ENCODE peak calls at places on chromosomes 6 and 20, in nine cellular contexts. One of them, this sample, is unnamed.

GRCh38 chr6:2116496-2116895 is 128.9 kb downstream of the GMDS start:
- DNase-seq in GM12891: no peak
- DNase-seq in Peyer's patch: no peak
- DNase-seq in adrenal gland: no peak
- DNase-seq in A549: no peak
- DNase-seq in heart left ventricle: no peak
- DNase-seq in transverse colon: no peak
- DNase-seq in tibial nerve: no peak
- DNase-seq in upper lobe of left lung: no peak
- DNase-seq in this sample: no peak

GRCh38 chr6:118725944-118726343 is 74.6 kb upstream of the CEP85L start:
- DNase-seq in GM12891: no peak
- DNase-seq in Peyer's patch: no peak
- DNase-seq in adrenal gland: peak; percentile 42
- DNase-seq in A549: no peak
- DNase-seq in heart left ventricle: no peak
- DNase-seq in transverse colon: no peak
- DNase-seq in tibial nerve: no peak
- DNase-seq in upper lobe of left lung: peak; percentile 50
- DNase-seq in this sample: no peak

GRCh38 chr20:24648481-24648880 is 179.1 kb downstream of the SYNDIG1 start:
- DNase-seq in GM12891: no peak
- DNase-seq in Peyer's patch: peak; percentile 8
- DNase-seq in adrenal gland: no peak
- DNase-seq in A549: no peak
- DNase-seq in heart left ventricle: peak; percentile 37
- DNase-seq in transverse colon: no peak
- DNase-seq in tibial nerve: no peak
- DNase-seq in upper lobe of left lung: no peak
- DNase-seq in this sample: no peak

GRCh38 chr6:35663001-35663400 is 25.7 kb downstream of the FKBP5 start:
- DNase-seq in GM12891: no peak
- DNase-seq in Peyer's patch: no peak
- DNase-seq in adrenal gland: no peak
- DNase-seq in A549: no peak
- DNase-seq in heart left ventricle: no peak
- DNase-seq in transverse colon: no peak
- DNase-seq in tibial nerve: no peak
- DNase-seq in upper lobe of left lung: no peak
- DNase-seq in this sample: no peak

GRCh38 chr6:15489563-15489962 is 173.3 kb downstream of the DTNBP1 start:
- DNase-seq in GM12891: no peak
- DNase-seq in Peyer's patch: no peak
- DNase-seq in adrenal gland: no peak
- DNase-seq in A549: no peak
- DNase-seq in heart left ventricle: no peak
- DNase-seq in transverse colon: no peak
- DNase-seq in tibial nerve: no peak
- DNase-seq in upper lobe of left lung: no peak
- DNase-seq in this sample: no peak

GRCh38 chr6:169839898-169840631 is 88.6 kb downstream of the ERMARD start:
- DNase-seq in GM12891: no peak
- DNase-seq in Peyer's patch: peak; percentile 43
- DNase-seq in adrenal gland: no peak
- DNase-seq in A549: no peak
- DNase-seq in heart left ventricle: no peak
- DNase-seq in transverse colon: no peak
- DNase-seq in tibial nerve: no peak
- DNase-seq in upper lobe of left lung: no peak
- DNase-seq in this sample: no peak

GRCh38 chr20:37392441-37393195 is 46.7 kb downstream of the SRC start:
- DNase-seq in GM12891: peak; percentile 62
- DNase-seq in Peyer's patch: no peak
- DNase-seq in adrenal gland: no peak
- DNase-seq in A549: no peak
- DNase-seq in heart left ventricle: no peak
- DNase-seq in transverse colon: no peak
- DNase-seq in tibial nerve: no peak
- DNase-seq in upper lobe of left lung: no peak
- DNase-seq in this sample: no peak

GRCh38 chr6:96837138-96837971 is at the start of gene GPR63:
- DNase-seq in GM12891: peak; percentile 86
- DNase-seq in Peyer's patch: peak; percentile 75
- DNase-seq in adrenal gland: peak; percentile 61
- DNase-seq in A549: peak; percentile 77
- DNase-seq in heart left ventricle: peak; percentile 71
- DNase-seq in transverse colon: peak; percentile 82
- DNase-seq in tibial nerve: peak; percentile 21
- DNase-seq in upper lobe of left lung: peak; percentile 47
- DNase-seq in this sample: no peak

GRCh38 chr6:143059616-143060353 is 904 bp upstream of the AIG1 start:
- DNase-seq in GM12891: no peak
- DNase-seq in Peyer's patch: no peak
- DNase-seq in adrenal gland: peak; percentile 25
- DNase-seq in A549: no peak
- DNase-seq in heart left ventricle: no peak
- DNase-seq in transverse colon: peak; percentile 22
- DNase-seq in tibial nerve: no peak
- DNase-seq in upper lobe of left lung: peak; percentile 44
- DNase-seq in this sample: no peak

GRCh38 chr6:41159415-41160082 is 3.4 kb downstream of the TREM2 start:
- DNase-seq in GM12891: no peak
- DNase-seq in Peyer's patch: no peak
- DNase-seq in adrenal gland: no peak
- DNase-seq in A549: no peak
- DNase-seq in heart left ventricle: no peak
- DNase-seq in transverse colon: no peak
- DNase-seq in tibial nerve: no peak
- DNase-seq in upper lobe of left lung: no peak
- DNase-seq in this sample: peak; percentile 68

GRCh38 chr6:30150671-30151395 is 10.2 kb downstream of the TRIM10 start:
- DNase-seq in GM12891: no peak
- DNase-seq in Peyer's patch: no peak
- DNase-seq in adrenal gland: no peak
- DNase-seq in A549: no peak
- DNase-seq in heart left ventricle: no peak
- DNase-seq in transverse colon: no peak
- DNase-seq in tibial nerve: no peak
- DNase-seq in upper lobe of left lung: no peak
- DNase-seq in this sample: peak; percentile 53

GRCh38 chr20:42093041-42093440 is 474.9 kb upstream of the CHD6 start:
- DNase-seq in GM12891: no peak
- DNase-seq in Peyer's patch: no peak
- DNase-seq in adrenal gland: no peak
- DNase-seq in A549: no peak
- DNase-seq in heart left ventricle: no peak
- DNase-seq in transverse colon: no peak
- DNase-seq in tibial nerve: no peak
- DNase-seq in upper lobe of left lung: no peak
- DNase-seq in this sample: no peak

DNA sequence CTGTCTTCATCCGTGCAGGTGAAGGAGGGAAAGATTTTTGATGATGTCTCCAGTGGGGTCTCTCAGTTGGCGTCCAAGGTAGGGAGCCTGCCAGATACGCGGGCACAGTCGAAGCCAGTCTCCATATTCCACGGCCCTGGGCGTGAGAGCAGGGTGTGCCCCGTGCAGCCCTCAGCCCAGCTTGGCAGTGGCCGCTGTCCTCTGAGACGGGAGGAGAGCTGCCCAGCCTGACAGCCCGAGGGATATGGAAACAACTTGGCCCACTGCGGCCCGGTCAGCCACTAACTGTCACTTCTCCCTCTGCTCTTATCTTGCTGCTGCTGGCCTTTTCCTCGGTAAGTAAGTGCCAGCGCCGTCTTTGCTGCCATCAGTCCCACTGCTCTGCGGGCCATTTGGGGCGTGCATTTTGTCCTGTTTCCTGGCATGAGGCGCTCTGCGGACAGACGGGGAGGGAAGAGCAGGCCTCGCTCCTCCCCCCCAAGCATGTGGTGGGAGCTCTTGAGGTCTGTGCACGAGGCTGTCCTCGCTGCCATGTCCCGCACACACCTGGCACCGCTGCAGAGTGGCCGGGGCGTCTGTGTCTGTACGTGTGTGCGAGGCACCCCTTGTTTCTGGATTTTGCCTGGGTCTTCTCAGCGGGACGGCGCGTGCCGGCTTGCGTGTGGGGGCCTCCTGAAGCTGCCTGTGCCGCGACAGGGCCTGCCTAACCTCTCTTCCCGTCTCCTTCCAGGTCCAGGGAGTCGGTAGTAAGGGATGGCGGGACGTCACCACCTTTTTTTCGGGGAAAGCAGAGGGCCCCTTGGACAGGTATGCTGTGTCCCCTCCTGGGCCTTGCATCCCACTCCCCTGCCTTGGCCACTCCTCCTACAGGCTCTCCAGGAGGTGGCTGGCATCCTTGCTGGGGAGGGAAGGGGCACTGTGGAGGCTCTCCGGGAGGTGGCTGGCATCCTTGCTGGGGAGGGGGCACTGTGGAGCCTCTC is 7.1 kb upstream of the COL20A1 start:
- DNase-seq in GM12891: no peak
- DNase-seq in Peyer's patch: no peak
- DNase-seq in adrenal gland: no peak
- DNase-seq in A549: no peak
- DNase-seq in heart left ventricle: peak; percentile 22
- DNase-seq in transverse colon: no peak
- DNase-seq in tibial nerve: no peak
- DNase-seq in upper lobe of left lung: no peak
- DNase-seq in this sample: no peak
- TF ChIP-seq POLR2A in GM12891: no peak
- TF ChIP-seq POLR2A in Peyer's patch: no peak
- TF ChIP-seq POLR2A in adrenal gland: no peak
- TF ChIP-seq POLR2A in A549: no peak
- TF ChIP-seq POLR2A in heart left ventricle: no peak
- TF ChIP-seq POLR2A in transverse colon: no peak
- TF ChIP-seq POLR2A in tibial nerve: no peak
- TF ChIP-seq POLR2A in upper lobe of left lung: no peak
- TF ChIP-seq POLR2A in this sample: no peak

DNA sequence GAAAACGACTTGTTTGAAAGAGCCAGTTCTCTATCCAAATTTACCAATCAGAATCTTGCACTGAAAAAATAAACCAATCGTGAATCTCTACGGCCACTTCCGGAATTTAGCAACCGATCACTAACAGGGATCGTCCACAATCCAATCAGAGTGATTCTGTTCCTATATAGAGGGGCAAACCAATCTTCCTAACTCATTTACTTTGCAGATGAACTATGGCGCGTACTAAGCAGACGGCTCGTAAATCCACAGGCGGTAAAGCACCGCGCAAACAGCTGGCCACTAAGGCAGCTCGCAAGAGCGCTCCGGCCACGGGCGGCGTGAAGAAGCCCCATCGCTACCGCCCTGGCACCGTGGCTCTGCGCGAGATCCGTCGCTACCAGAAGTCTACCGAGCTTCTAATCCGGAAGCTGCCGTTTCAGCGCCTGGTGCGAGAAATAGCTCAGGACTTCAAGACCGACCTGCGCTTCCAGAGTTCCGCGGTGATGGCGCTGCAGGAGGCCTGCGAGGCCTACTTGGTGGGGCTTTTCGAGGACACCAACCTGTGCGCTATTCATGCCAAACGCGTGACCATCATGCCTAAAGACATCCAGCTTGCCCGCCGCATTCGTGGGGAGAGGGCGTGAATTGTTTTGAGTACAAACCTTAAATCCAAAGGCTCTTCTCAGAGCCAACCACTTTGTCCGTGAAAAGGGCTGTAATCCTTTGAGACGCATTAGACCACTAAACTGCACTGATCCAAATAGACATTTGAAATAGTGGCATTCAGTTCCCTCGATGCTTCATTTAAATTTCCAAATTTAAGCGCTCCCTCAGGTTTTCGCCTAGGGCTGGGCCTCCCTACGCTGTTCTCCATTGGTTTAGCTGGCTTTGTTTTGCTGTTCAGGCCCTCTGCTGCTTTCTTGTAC is 138.0 kb downstream of the HFE start:
- DNase-seq in GM12891: no peak
- DNase-seq in Peyer's patch: no peak
- DNase-seq in adrenal gland: no peak
- DNase-seq in A549: no peak
- DNase-seq in heart left ventricle: no peak
- DNase-seq in transverse colon: no peak
- DNase-seq in tibial nerve: no peak
- DNase-seq in upper lobe of left lung: no peak
- DNase-seq in this sample: no peak
- TF ChIP-seq POLR2A in GM12891: no peak
- TF ChIP-seq POLR2A in Peyer's patch: no peak
- TF ChIP-seq POLR2A in adrenal gland: no peak
- TF ChIP-seq POLR2A in A549: no peak
- TF ChIP-seq POLR2A in heart left ventricle: no peak
- TF ChIP-seq POLR2A in transverse colon: no peak
- TF ChIP-seq POLR2A in tibial nerve: no peak
- TF ChIP-seq POLR2A in upper lobe of left lung: no peak
- TF ChIP-seq POLR2A in this sample: no peak

DNA sequence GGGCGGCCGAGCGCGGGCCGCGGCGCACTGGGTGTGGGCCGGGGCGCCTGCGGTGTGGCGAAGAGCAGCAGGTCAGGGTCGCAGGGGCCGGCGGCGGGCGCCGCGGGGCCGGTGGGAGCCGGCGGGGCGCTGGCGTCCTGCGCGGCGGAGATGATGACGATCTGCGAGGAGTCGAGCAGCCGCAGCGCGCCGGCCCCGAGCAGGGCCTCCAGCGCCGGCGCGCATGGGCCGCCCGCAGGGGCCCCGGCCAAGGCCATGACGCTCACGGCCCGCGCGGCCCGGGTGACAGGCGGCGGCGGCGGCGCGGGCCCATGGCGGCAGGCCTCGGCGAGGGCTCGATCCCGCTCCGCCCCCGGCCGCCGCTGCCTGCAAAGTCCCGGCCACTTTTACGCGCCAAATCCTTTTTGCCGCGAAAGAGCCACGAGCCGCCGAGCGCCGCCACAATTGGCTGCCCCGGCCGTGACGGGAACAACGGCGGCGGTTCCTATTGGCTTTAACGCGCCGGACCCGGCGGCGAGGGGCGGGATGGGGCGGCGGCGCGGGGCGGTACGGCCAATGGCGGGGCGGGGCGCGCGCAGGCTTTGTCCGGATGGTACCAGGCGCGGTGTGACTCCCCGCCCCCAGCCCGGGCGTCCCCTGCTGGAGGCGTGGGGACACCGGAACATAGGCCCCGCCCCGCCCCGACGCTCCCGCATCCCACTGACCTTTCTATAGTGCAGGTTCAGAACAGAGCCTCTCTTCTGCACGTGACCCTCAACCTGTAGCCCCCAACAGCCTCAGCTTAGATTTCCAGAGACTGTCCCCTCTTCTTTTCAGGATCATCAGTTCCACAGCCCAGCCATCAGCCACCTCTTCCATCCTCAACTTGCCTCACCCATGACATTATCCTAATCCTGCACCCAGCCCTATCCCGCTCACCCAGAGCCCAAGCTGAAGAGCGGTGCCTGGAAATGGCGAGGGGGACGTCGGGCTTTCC is at the start of gene E2F1:
- DNase-seq in GM12891: peak; percentile 97
- DNase-seq in Peyer's patch: peak; percentile 98
- DNase-seq in adrenal gland: peak; percentile 97
- DNase-seq in A549: peak; percentile 96
- DNase-seq in heart left ventricle: peak; percentile 98
- DNase-seq in transverse colon: peak; percentile 97
- DNase-seq in tibial nerve: peak; percentile 89
- DNase-seq in upper lobe of left lung: peak; percentile 96
- DNase-seq in this sample: peak; percentile 98
- TF ChIP-seq POLR2A in GM12891: no peak
- TF ChIP-seq POLR2A in Peyer's patch: peak; percentile 18
- TF ChIP-seq POLR2A in adrenal gland: no peak
- TF ChIP-seq POLR2A in A549: no peak
- TF ChIP-seq POLR2A in heart left ventricle: no peak
- TF ChIP-seq POLR2A in transverse colon: no peak
- TF ChIP-seq POLR2A in tibial nerve: peak; percentile 19
- TF ChIP-seq POLR2A in upper lobe of left lung: no peak
- TF ChIP-seq POLR2A in this sample: no peak

GRCh38 chr6:166330612-166331011 is 11.7 kb downstream of the SFT2D1 start:
- DNase-seq in GM12891: no peak
- DNase-seq in Peyer's patch: peak; percentile 76
- DNase-seq in adrenal gland: peak; percentile 30
- DNase-seq in A549: peak; percentile 12
- DNase-seq in heart left ventricle: peak; percentile 73
- DNase-seq in transverse colon: peak; percentile 30
- DNase-seq in tibial nerve: no peak
- DNase-seq in upper lobe of left lung: no peak
- DNase-seq in this sample: no peak
- TF ChIP-seq POLR2A in GM12891: peak; percentile 39
- TF ChIP-seq POLR2A in Peyer's patch: no peak
- TF ChIP-seq POLR2A in adrenal gland: no peak
- TF ChIP-seq POLR2A in A549: no peak
- TF ChIP-seq POLR2A in heart left ventricle: no peak
- TF ChIP-seq POLR2A in transverse colon: no peak
- TF ChIP-seq POLR2A in tibial nerve: no peak
- TF ChIP-seq POLR2A in upper lobe of left lung: no peak
- TF ChIP-seq POLR2A in this sample: no peak